ENCODE peak calls at places on chromosomes 4 and X, in four cellular contexts. B, Y, I and D are unnamed samples.

GRCh38 chr4:140807491-140808257 is 51.5 kb upstream of the TBC1D9 start:
- DNase-seq in I (peak; percentile 91), B (no peak), Y (no peak), D (peak; percentile 10)

GRCh38 chr4:113637363-113637762 is 124.2 kb downstream of the CAMK2D start:
- DNase-seq in B (peak; percentile 31), I (no peak), Y (no peak), D (no peak)

GRCh38 chrX:107171369-107172102 is 34.7 kb downstream of the NUP62CL start:
- DNase-seq in Y (no peak), I (no peak), B (no peak), D (no peak)

GRCh38 chrX:143781103-143781502 is 60.6 kb upstream of the SPANXN2 start:
- DNase-seq in B (peak; percentile 4), Y (no peak), I (no peak), D (peak; percentile 5)

GRCh38 chrX:82218361-82218760 is 1016.5 kb downstream of the SH3BGRL start:
- DNase-seq in B (peak; percentile 23), I (peak; percentile 48), Y (peak; percentile 8), D (peak; percentile 52)

GRCh38 chrX:22760513-22761057 is 239.2 kb upstream of the DDX53 start:
- DNase-seq in B (no peak), I (no peak), Y (peak; percentile 7), D (no peak)

GRCh38 chr4:186810613-186811150 is 87.0 kb upstream of the FAT1 start:
- DNase-seq in B (no peak), I (no peak), Y (no peak), D (no peak)

GRCh38 chr4:4457803-4458550 is 71.1 kb downstream of the NSG1 start:
- DNase-seq in Y (no peak), I (no peak), B (peak; percentile 87), D (no peak)

GRCh38 chr4:105808459-105809041 is 86.7 kb upstream of the NPNT start:
- DNase-seq in B (peak; percentile 33), I (no peak), Y (peak; percentile 13), D (peak; percentile 10)

GRCh38 chr4:111854494-111855087 is 290.7 kb upstream of the FAM241A start:
- DNase-seq in I (peak; percentile 18), B (peak; percentile 74), Y (peak; percentile 5), D (peak; percentile 49)

GRCh38 chr4:56386091-56386490 is 1.2 kb downstream of the AASDH start:
- DNase-seq in B (no peak), I (no peak), Y (no peak), D (no peak)

GRCh38 chr4:169397762-169398161 is 127.0 kb upstream of the SH3RF1 start:
- DNase-seq in I (no peak), Y (no peak), B (peak; percentile 65), D (no peak)

GRCh38 chrX:141220342-141221008 is 21.8 kb downstream of the SPANXC start:
- DNase-seq in Y (no peak), I (no peak), B (peak; percentile 70), D (peak; percentile 6)

GRCh38 chrX:107025538-107025937 is 25.5 kb upstream of the MORC4 start:
- DNase-seq in Y (peak; percentile 36), B (peak; percentile 48), I (peak; percentile 31), D (peak; percentile 39)

GRCh38 chr4:128379860-128380259 is 92.2 kb upstream of the PGRMC2 start:
- DNase-seq in B (peak; percentile 57), Y (peak; percentile 25), I (peak; percentile 8), D (peak; percentile 23)

GRCh38 chr4:165382640-165383039 is 3.8 kb downstream of the CPE start:
- DNase-seq in B (no peak), Y (no peak), I (no peak), D (no peak)

GRCh38 chr4:83989835-83990234 is 453.9 kb downstream of the GPAT3 start:
- DNase-seq in B (no peak), Y (no peak), I (no peak), D (no peak)

GRCh38 chr4:161336016-161336415 is 827.8 kb downstream of the FSTL5 start:
- DNase-seq in I (no peak), Y (no peak), B (no peak), D (peak; percentile 34)

GRCh38 chrX:108537005-108537404 is 97.4 kb downstream of the COL4A5 start:
- DNase-seq in Y (peak; percentile 21), I (peak; percentile 24), B (peak; percentile 54), D (peak; percentile 50)

GRCh38 chr4:83247415-83248357 is 36.9 kb downstream of the COQ2 start:
- DNase-seq in B (no peak), Y (no peak), I (no peak), D (no peak)

GRCh38 chrX:135975421-135975820 is 1.6 kb upstream of the MMGT1 start:
- DNase-seq in B (no peak), Y (no peak), I (no peak), D (no peak)

GRCh38 chrX:48939417-48940228 is 17.8 kb downstream of the OTUD5 start:
- DNase-seq in Y (no peak), B (no peak), I (peak; percentile 74), D (no peak)

GRCh38 chr4:88429401-88429800 is 27.5 kb upstream of the HERC5 start:
- DNase-seq in B (no peak), I (no peak), Y (no peak), D (no peak)

GRCh38 chr4:6282247-6282646 is 12.6 kb downstream of the WFS1 start:
- DNase-seq in B (peak; percentile 24), Y (no peak), I (no peak), D (no peak)

GRCh38 chr4:6279582-6280289 is 10.1 kb downstream of the WFS1 start:
- DNase-seq in Y (no peak), I (no peak), B (no peak), D (no peak)

GRCh38 chr4:6280365-6280996 is 10.8 kb downstream of the WFS1 start:
- DNase-seq in I (no peak), Y (no peak), B (no peak), D (no peak)

GRCh38 chr4:6283282-6283681 is 13.6 kb downstream of the WFS1 start:
- DNase-seq in B (no peak), Y (no peak), I (no peak), D (no peak)

DNA sequence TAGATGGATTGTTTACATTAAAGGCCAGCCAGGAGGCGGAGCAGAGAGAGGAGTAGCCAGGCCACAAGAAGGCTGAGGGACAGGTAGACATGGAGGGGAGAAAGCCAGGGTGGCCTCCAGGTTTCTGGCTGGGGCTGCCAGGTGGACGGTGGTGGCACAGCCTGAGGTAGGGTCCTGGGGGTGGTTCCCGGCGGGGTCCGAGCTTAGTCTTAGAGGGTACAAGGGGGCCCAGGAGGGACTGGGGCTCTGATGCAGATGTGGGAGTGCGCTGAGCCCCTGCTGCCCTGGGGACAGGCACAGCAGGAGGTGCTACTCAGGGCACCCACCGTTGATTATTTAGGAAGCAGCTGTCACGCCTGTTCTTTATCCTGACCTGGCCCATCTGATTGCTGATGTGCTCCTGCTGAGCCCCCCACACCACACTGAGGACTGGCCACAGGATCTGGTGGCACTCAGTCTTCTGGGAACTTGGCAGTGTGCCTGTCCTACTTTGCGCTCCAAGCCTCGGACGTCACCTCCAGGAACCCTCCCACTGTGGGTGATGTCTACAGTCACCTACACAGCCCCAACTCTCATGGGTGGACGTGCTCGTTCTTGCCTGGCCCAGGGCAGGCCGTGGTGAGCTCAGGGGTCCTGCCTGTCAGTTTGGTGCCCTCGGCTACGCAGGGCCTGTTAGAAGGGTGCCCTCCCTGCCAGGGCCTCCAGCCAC is 11.9 kb downstream of the WFS1 start:
- DNase-seq in I (no peak), B (no peak), Y (no peak), D (no peak)
- H3K4me3 ChIP-seq in I (no peak overlapping the region), B (no peak overlapping the region), Y (no peak overlapping the region), D (no peak overlapping the region)

GRCh38 chrX:130166503-130166777 is 799 bp upstream of the AIFM1 start:
- DNase-seq in I (no peak), Y (no peak), B (no peak), D (no peak)

GRCh38 chrX:130167040-130167439 is 1.4 kb upstream of the AIFM1 start:
- DNase-seq in I (no peak), B (no peak), Y (no peak), D (no peak)

GRCh38 chrX:130163350-130163851 is 2.2 kb downstream of the AIFM1 start:
- DNase-seq in I (no peak), B (no peak), Y (no peak), D (no peak)

GRCh38 chrX:130165181-130165702 is 399 bp downstream of the AIFM1 start:
- DNase-seq in B (peak; percentile 69), I (no peak), Y (peak; percentile 36), D (no peak)

DNA sequence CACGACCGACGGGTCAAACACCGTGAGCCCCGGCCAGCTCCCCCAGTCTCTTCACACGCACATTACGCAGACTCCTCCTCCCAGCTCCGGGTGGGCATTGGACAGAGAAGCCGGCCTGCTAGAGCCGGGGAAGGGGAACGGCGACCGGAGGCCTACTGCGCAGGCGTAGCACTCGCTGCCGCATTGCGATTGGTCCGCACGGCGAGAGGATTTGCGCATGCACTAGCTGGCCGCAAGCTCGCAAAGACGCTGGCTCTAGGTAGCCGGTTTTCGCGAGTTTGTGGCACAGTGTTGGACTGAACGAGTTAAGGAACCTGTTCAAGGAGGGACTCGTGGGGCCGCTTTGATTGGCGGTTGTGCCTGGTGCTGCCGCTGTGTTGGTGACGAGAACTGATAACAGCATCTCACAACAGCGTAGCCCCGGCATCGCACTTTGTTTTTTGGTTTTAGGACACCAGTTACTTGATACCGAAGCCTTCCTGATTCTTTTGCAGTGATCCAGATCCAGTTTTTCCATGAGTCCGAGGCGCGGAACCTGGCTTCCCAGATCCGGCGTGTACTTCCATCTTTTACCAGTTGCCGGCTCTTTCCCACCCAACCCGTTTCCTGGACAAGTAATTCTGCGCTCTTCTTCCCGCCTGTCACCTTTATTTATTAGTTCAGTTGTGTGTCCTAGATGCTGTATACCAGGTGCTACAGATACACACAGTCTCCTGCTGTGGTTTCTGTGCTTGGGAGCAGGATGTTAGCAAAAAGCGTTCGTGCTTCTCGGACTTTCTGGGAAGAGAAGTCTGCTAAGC is at the start of gene AIFM1:
- DNase-seq in Y (peak; percentile 93), B (peak; percentile 94), I (peak; percentile 94), D (peak; percentile 94)
- H3K4me1 ChIP-seq in Y (peaks cover 12% of the 10 kb centered on the region), B (peaks cover 6% of the 10 kb centered on the region), I (peaks cover 28% of the 10 kb centered on the region), D (peaks cover 8% of the 10 kb centered on the region)

GRCh38 chr4:7425591-7426468 is 8.9 kb downstream of the PSAPL1 start:
- DNase-seq in B (no peak), Y (peak; percentile 21), I (no peak), D (no peak)

GRCh38 chr4:7425171-7425570 is 9.6 kb downstream of the PSAPL1 start:
- DNase-seq in Y (peak; percentile 16), I (no peak), B (no peak), D (no peak)

GRCh38 chr4:7423391-7423790 is 11.3 kb downstream of the PSAPL1 start:
- DNase-seq in I (no peak), B (no peak), Y (peak; percentile 16), D (no peak)

GRCh38 chr4:7423801-7424552 is 10.8 kb downstream of the PSAPL1 start:
- DNase-seq in Y (peak; percentile 24), B (peak; percentile 44), I (no peak), D (no peak)

DNA sequence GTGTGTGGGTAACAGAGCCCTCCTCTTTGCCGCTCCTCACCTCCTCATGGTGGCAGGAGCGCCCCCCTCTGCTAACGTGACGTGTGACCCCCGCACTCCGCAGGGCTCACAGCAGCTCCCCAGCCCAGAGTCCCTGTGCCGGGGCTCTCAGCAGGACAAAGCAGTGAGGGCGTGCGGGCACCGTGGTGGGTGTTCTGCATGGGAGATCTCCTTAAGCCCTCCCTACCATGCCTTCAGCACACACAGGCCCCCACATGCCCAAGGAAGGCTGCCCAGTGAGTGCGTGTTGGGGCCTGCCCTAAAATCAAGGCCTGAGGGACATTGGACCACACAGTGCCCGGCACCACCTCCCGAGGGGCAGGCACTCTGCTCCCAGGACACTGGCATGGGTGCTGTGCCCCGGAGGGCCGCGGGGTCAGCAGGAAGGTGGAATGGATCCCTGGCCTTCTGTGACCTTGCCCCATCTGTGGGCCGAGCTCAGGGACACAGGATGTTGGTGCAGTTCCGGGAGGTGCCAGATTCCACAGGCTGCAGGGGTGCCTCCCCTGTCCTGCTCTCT is 10.1 kb downstream of the PSAPL1 start:
- DNase-seq in Y (peak; percentile 22), B (no peak), I (no peak), D (no peak)
- TF ChIP-seq EZH2phosphoT487 in Y (no peak), B (no peak), I (no peak), D (no peak)

GRCh38 chrX:12360991-12361598 is 222.8 kb downstream of the FRMPD4 start:
- DNase-seq in B (no peak), Y (no peak), I (no peak), D (no peak)
- H3K4me3 ChIP-seq in B (no peak overlapping the region), Y (no peak overlapping the region), I (no peak overlapping the region), D (no peak overlapping the region)